ENCODE peak calls at places on chromosomes 4 and X, in four cellular contexts. J is GM12878, B is K562, W is SK-N-SH. S is an unnamed sample.

GRCh38 chr4:80713409-80713808 is 317.1 kb upstream of the BMP3 start:
- DNase-seq in J (no peak), B (no peak), W (no peak), S (no peak)

GRCh38 chr4:184792334-184792733 is 33.4 kb downstream of the ACSL1 start:
- DNase-seq in J (no peak), B (no peak), W (no peak), S (no peak)

GRCh38 chr4:84894621-84895020 is 71.9 kb downstream of the WDFY3 start:
- DNase-seq in J (no peak), B (no peak), W (no peak), S (no peak)

GRCh38 chr4:109040441-109040840 is 262.0 kb downstream of the COL25A1 start:
- DNase-seq in J (no peak), B (no peak), W (no peak), S (no peak)

GRCh38 chr4:7101692-7102515 is 34.0 kb upstream of the GRPEL1 start:
- DNase-seq in J (no peak), B (peak), W (peak), S (peak)

GRCh38 chrX:11665144-11666040 is at the start of gene ARHGAP6:
- DNase-seq in J (no peak), B (no peak), W (peak), S (no peak)

GRCh38 chr4:25182941-25183340 is 22.7 kb upstream of the SEPSECS start:
- DNase-seq in J (no peak), B (no peak), W (no peak), S (no peak)

GRCh38 chr4:4780634-4781287 is 78.7 kb upstream of the MSX1 start:
- DNase-seq in J (no peak), B (no peak), W (peak), S (no peak)

GRCh38 chr4:108650212-108651067 is at the start of gene OSTC:
- DNase-seq in J (peak), B (peak), W (peak), S (peak)

GRCh38 chr4:2785613-2786012 is 7.3 kb upstream of the SH3BP2 start:
- DNase-seq in J (peak), B (no peak), W (no peak), S (no peak)

GRCh38 chr4:169079942-169080827 is 70.1 kb upstream of the CBR4 start:
- DNase-seq in J (peak), B (peak), W (peak), S (peak)

DNA sequence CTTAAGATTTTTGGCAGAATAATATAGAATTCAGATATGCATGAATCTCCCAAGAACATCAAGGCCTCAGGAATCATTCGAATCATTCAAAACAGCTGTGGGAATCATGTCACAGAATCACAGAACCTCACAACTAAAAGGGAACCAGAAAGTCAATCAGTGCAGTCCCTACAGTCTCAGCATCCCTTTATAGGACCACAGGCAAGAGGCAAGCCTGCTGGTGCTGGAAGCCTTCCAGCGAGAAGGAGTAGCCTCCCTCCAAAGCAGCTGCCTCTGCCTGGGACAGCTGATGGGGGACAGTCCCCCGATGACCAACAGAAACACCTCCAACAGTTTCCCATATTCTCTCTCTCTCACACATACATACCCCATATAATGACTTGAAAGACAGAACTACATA is 20.7 kb downstream of the QDPR start:
- DNase-seq in J (no peak), B (no peak), W (peak), S (no peak)
- TF ChIP-seq SMC3 in J (no peak), B (no peak), W (no peak), S (no peak)

GRCh38 chrX:154419688-154420401 is 8.5 kb downstream of the TAFAZZIN start:
- DNase-seq in J (no peak), B (no peak), W (peak), S (no peak)
- TF ChIP-seq FOXM1 in J (no peak), B (no peak), W (no peak), S (no peak)

DNA sequence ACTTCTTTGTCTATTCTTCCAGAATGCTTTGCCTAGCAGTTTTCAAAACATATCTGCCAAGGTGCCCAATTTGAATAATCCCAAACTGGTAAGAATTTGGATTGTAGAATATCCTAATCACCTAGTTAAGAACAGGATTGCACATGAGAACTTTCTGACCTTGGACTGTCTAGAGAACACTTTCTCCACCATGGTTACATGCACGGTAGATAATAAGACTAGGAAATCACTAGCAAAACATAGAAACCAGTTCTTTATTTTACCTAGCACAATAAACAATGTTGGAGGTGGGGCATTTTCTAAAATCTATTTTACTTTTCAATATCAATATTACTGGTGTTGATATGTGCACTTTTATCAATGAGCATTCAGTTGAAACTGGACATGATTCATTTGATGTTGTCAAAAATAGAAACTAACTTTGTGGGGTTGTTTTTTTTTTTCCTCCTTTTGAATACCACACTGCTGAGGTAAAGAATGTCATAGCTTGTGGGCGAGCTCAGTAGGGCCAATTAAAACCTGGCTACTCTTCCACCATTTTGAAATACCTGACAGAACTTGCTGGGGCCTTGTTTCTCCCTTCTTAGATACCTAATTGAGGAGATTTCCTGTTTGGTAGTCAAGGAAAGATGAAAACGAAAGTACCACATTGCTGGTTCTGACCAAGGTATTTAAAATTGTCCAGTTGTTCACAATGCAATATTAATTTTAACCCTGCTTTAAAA is 10.4 kb downstream of the MID1IP1 start:
- DNase-seq in J (no peak), B (no peak), W (no peak), S (no peak)
- TF ChIP-seq SMC3 in J (no peak), B (no peak), W (no peak), S (no peak)

GRCh38 chrX:49878128-49878833 is 1.0 kb upstream of the USP27X start:
- DNase-seq in J (no peak), B (peak), W (peak), S (no peak)

GRCh38 chrX:49879656-49880277 is 483 bp downstream of the USP27X start:
- DNase-seq in J (no peak), B (no peak), W (peak), S (no peak)

GRCh38 chrX:49878834-49879655 is at the start of gene USP27X:
- DNase-seq in J (peak), B (peak), W (peak), S (peak)

GRCh38 chrX:49877397-49878101 is 1.7 kb upstream of the USP27X start:
- DNase-seq in J (no peak), B (no peak), W (no peak), S (peak)

DNA sequence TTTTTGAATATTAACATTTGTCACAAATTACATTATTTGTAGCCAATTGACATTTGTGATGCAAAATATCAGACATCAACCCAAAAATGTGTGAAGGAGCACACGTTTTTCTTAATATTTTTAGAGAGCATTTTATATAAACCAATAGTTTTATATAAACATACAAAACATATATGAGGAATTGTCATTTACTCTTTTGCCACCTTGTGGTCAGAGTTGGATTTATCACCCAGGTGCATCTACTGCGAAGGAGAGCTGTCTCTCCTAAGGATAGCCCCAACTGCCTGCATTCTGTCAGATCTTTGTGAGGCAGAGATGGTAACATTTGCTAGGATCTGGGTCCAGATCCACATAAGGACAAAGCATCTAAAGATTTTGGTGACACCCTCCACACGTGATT is 2.5 kb upstream of the USP27X start:
- DNase-seq in J (no peak), B (peak), W (peak), S (peak)
- TF ChIP-seq FOXM1 in J (no peak), B (no peak), W (no peak), S (no peak)

DNA sequence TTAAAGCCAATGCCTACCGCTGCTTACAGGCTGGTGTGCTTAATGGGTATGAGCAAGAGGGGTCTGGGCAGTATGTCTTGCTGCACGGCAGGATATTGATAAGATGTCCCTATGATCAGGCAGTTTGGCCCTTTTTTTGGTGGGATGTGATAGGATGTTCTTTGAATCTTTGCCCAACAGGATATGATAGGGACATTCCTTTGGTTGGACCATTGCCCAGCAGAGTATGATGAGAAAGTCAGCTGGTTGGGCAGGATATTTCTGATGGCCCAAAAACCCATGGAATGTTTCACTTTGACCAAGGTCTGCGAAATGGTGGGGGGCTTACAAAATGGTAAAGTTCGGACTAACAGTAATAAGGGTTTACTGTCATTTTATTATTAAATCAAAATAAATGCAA is 1060.6 kb downstream of the STIM2 start:
- DNase-seq in J (no peak), B (no peak), W (no peak), S (no peak)
- TF ChIP-seq SMC3 in J (no peak), B (no peak), W (no peak), S (no peak)